ENCODE peak calls at places on chromosomes 13 and 19, in ten cellular contexts. One of them, this sample, is unnamed.

GRCh38 chr19:38061294-38061693 is 154.3 kb downstream of the SIPA1L3 start:
- DNase-seq in breast epithelium: no peak
- DNase-seq in iPS DF 6.9: no peak
- DNase-seq in heart right ventricle: no peak
- DNase-seq in CD8-positive, alpha-beta memory T cell: no peak
- DNase-seq in SK-N-SH: no peak
- DNase-seq in CD4-positive, CD25-positive, alpha-beta regulatory T cell: no peak
- DNase-seq in CD4-positive, alpha-beta T cell: no peak
- DNase-seq in fibroblast of lung: peak; percentile 85
- DNase-seq in mammary epithelial cell: peak; percentile 42
- DNase-seq in this sample: no peak

GRCh38 chr19:17553256-17553655 is 2.2 kb upstream of the COLGALT1 start:
- DNase-seq in breast epithelium: peak; percentile 52
- DNase-seq in iPS DF 6.9: no peak
- DNase-seq in heart right ventricle: peak; percentile 93
- DNase-seq in CD8-positive, alpha-beta memory T cell: no peak
- DNase-seq in SK-N-SH: no peak
- DNase-seq in CD4-positive, CD25-positive, alpha-beta regulatory T cell: no peak
- DNase-seq in CD4-positive, alpha-beta T cell: no peak
- DNase-seq in fibroblast of lung: peak; percentile 92
- DNase-seq in mammary epithelial cell: peak; percentile 37
- DNase-seq in this sample: no peak

GRCh38 chr13:63025741-63026140 is 1610.1 kb upstream of the PCDH20 start:
- DNase-seq in breast epithelium: no peak
- DNase-seq in iPS DF 6.9: no peak
- DNase-seq in heart right ventricle: no peak
- DNase-seq in CD8-positive, alpha-beta memory T cell: no peak
- DNase-seq in SK-N-SH: no peak
- DNase-seq in CD4-positive, CD25-positive, alpha-beta regulatory T cell: no peak
- DNase-seq in CD4-positive, alpha-beta T cell: no peak
- DNase-seq in fibroblast of lung: no peak
- DNase-seq in mammary epithelial cell: no peak
- DNase-seq in this sample: no peak

GRCh38 chr13:20074956-20075355 is 85.9 kb downstream of the GJA3 start:
- DNase-seq in breast epithelium: no peak
- DNase-seq in iPS DF 6.9: no peak
- DNase-seq in heart right ventricle: no peak
- DNase-seq in CD8-positive, alpha-beta memory T cell: no peak
- DNase-seq in SK-N-SH: no peak
- DNase-seq in CD4-positive, CD25-positive, alpha-beta regulatory T cell: no peak
- DNase-seq in CD4-positive, alpha-beta T cell: no peak
- DNase-seq in fibroblast of lung: no peak
- DNase-seq in mammary epithelial cell: no peak
- DNase-seq in this sample: no peak

GRCh38 chr19:42078538-42079275 is 2.7 kb downstream of the ZNF574 start:
- DNase-seq in breast epithelium: no peak
- DNase-seq in iPS DF 6.9: no peak
- DNase-seq in heart right ventricle: no peak
- DNase-seq in CD8-positive, alpha-beta memory T cell: no peak
- DNase-seq in SK-N-SH: no peak
- DNase-seq in CD4-positive, CD25-positive, alpha-beta regulatory T cell: no peak
- DNase-seq in CD4-positive, alpha-beta T cell: no peak
- DNase-seq in fibroblast of lung: no peak
- DNase-seq in mammary epithelial cell: no peak
- DNase-seq in this sample: no peak

GRCh38 chr19:43524922-43525835 is 1.8 kb downstream of the ETHE1 start:
- DNase-seq in breast epithelium: peak; percentile 78
- DNase-seq in iPS DF 6.9: no peak
- DNase-seq in heart right ventricle: peak; percentile 25
- DNase-seq in CD8-positive, alpha-beta memory T cell: no peak
- DNase-seq in SK-N-SH: no peak
- DNase-seq in CD4-positive, CD25-positive, alpha-beta regulatory T cell: peak; percentile 58
- DNase-seq in CD4-positive, alpha-beta T cell: no peak
- DNase-seq in fibroblast of lung: peak; percentile 41
- DNase-seq in mammary epithelial cell: peak; percentile 85
- DNase-seq in this sample: peak; percentile 39

GRCh38 chr13:39417643-39418042 is 185.3 kb downstream of the LHFPL6 start:
- DNase-seq in breast epithelium: no peak
- DNase-seq in iPS DF 6.9: no peak
- DNase-seq in heart right ventricle: no peak
- DNase-seq in CD8-positive, alpha-beta memory T cell: no peak
- DNase-seq in SK-N-SH: no peak
- DNase-seq in CD4-positive, CD25-positive, alpha-beta regulatory T cell: no peak
- DNase-seq in CD4-positive, alpha-beta T cell: no peak
- DNase-seq in fibroblast of lung: peak; percentile 85
- DNase-seq in mammary epithelial cell: peak; percentile 21
- DNase-seq in this sample: no peak

GRCh38 chr13:111295896-111296295 is 24.5 kb upstream of the TEX29 start:
- DNase-seq in breast epithelium: no peak
- DNase-seq in iPS DF 6.9: no peak
- DNase-seq in heart right ventricle: no peak
- DNase-seq in CD8-positive, alpha-beta memory T cell: no peak
- DNase-seq in SK-N-SH: no peak
- DNase-seq in CD4-positive, CD25-positive, alpha-beta regulatory T cell: no peak
- DNase-seq in CD4-positive, alpha-beta T cell: no peak
- DNase-seq in fibroblast of lung: no peak
- DNase-seq in mammary epithelial cell: no peak
- DNase-seq in this sample: no peak

DNA sequence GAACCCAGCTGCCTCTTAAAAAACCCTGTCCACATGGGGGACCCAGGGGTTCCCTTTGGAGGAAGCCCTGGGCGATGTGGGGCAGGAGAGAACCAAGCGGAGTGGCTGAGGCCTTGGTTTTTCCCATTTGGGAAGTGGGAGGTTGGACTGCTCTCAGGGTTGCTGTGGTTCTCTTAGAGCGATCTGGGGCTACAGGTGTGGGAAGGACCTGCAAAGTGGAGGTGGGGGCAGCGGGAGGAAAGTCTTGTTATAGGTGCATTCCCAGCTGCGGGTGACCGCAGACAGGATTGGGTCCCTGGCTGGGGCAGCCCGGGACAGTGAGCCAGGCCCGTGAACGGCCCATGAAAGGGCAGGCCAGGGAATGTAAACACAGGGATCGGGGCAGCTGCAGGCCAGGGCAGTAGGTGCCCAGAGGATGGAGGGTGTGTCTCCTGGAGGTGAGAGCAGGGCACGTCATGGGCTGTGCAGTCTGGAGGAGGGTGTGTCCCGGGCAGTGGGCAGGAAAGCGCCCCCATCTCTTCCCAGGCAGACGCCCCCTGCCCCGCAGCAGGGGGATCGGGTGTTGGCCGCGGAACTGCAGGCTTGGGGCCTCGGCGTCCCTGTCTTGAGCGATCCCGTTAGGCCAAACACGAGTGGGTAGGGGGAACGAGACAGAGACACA is 767 bp downstream of the SLC25A23 start:
- DNase-seq in breast epithelium: no peak
- DNase-seq in iPS DF 6.9: no peak
- DNase-seq in heart right ventricle: no peak
- DNase-seq in CD8-positive, alpha-beta memory T cell: no peak
- DNase-seq in SK-N-SH: no peak
- DNase-seq in CD4-positive, CD25-positive, alpha-beta regulatory T cell: no peak
- DNase-seq in CD4-positive, alpha-beta T cell: no peak
- DNase-seq in fibroblast of lung: no peak
- DNase-seq in mammary epithelial cell: no peak
- DNase-seq in this sample: no peak
- H3K27ac ChIP-seq in breast epithelium: peak overlapping the region; percentile 57
- H3K27ac ChIP-seq in iPS DF 6.9: no peak overlapping the region
- H3K27ac ChIP-seq in heart right ventricle: no peak overlapping the region
- H3K27ac ChIP-seq in CD8-positive, alpha-beta memory T cell: peak overlapping the region; percentile 65
- H3K27ac ChIP-seq in SK-N-SH: no peak overlapping the region
- H3K27ac ChIP-seq in CD4-positive, CD25-positive, alpha-beta regulatory T cell: no peak overlapping the region
- H3K27ac ChIP-seq in CD4-positive, alpha-beta T cell: no peak overlapping the region
- H3K27ac ChIP-seq in fibroblast of lung: no peak overlapping the region
- H3K27ac ChIP-seq in mammary epithelial cell: no peak overlapping the region
- H3K27ac ChIP-seq in this sample: no peak overlapping the region

DNA sequence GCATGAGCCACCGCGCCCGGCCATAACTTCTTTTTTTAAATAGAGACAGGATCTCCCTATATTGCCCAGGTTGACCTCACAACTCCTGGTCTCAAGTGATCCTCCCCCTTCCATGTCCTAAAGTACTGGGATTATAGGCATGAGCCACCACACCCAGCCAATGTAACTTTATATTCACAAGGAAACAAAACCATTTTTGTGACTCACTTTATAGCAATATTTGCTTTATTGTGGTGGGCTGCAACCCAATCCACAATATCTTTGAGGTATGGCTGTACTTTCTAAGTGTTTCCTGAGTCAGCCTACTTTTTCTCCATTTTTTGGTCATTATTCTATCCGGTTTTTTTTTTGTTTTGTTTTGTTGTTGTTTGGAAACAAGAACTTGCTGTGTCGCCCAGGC is 7.9 kb upstream of the ZIM3 start:
- DNase-seq in breast epithelium: no peak
- DNase-seq in iPS DF 6.9: no peak
- DNase-seq in heart right ventricle: no peak
- DNase-seq in CD8-positive, alpha-beta memory T cell: no peak
- DNase-seq in SK-N-SH: no peak
- DNase-seq in CD4-positive, CD25-positive, alpha-beta regulatory T cell: no peak
- DNase-seq in CD4-positive, alpha-beta T cell: no peak
- DNase-seq in fibroblast of lung: no peak
- DNase-seq in mammary epithelial cell: no peak
- DNase-seq in this sample: no peak
- H3K9me3 ChIP-seq in breast epithelium: peaks cover 1% of the 10 kb centered on the region
- H3K9me3 ChIP-seq in iPS DF 6.9: peaks cover 7% of the 10 kb centered on the region
- H3K9me3 ChIP-seq in heart right ventricle: no peaks in the 10 kb centered on the region
- H3K9me3 ChIP-seq in CD8-positive, alpha-beta memory T cell: no peaks in the 10 kb centered on the region
- H3K9me3 ChIP-seq in SK-N-SH: no peaks in the 10 kb centered on the region
- H3K9me3 ChIP-seq in CD4-positive, CD25-positive, alpha-beta regulatory T cell: peaks cover 9% of the 10 kb centered on the region
- H3K9me3 ChIP-seq in CD4-positive, alpha-beta T cell: peaks cover 18% of the 10 kb centered on the region
- H3K9me3 ChIP-seq in fibroblast of lung: no peaks in the 10 kb centered on the region
- H3K9me3 ChIP-seq in mammary epithelial cell: peaks cover 5% of the 10 kb centered on the region
- H3K9me3 ChIP-seq in this sample: no peaks in the 10 kb centered on the region

GRCh38 chr19:45764487-45764886 is 4.6 kb downstream of the SIX5 start:
- DNase-seq in breast epithelium: no peak
- DNase-seq in iPS DF 6.9: no peak
- DNase-seq in heart right ventricle: no peak
- DNase-seq in CD8-positive, alpha-beta memory T cell: no peak
- DNase-seq in SK-N-SH: peak; percentile 36
- DNase-seq in CD4-positive, CD25-positive, alpha-beta regulatory T cell: no peak
- DNase-seq in CD4-positive, alpha-beta T cell: no peak
- DNase-seq in fibroblast of lung: no peak
- DNase-seq in mammary epithelial cell: no peak
- DNase-seq in this sample: no peak

GRCh38 chr19:45765365-45766292 is 3.4 kb downstream of the SIX5 start:
- DNase-seq in breast epithelium: no peak
- DNase-seq in iPS DF 6.9: no peak
- DNase-seq in heart right ventricle: peak; percentile 39
- DNase-seq in CD8-positive, alpha-beta memory T cell: no peak
- DNase-seq in SK-N-SH: peak; percentile 54
- DNase-seq in CD4-positive, CD25-positive, alpha-beta regulatory T cell: no peak
- DNase-seq in CD4-positive, alpha-beta T cell: no peak
- DNase-seq in fibroblast of lung: no peak
- DNase-seq in mammary epithelial cell: no peak
- DNase-seq in this sample: no peak

GRCh38 chr19:45766293-45766918 is 2.6 kb downstream of the SIX5 start:
- DNase-seq in breast epithelium: no peak
- DNase-seq in iPS DF 6.9: no peak
- DNase-seq in heart right ventricle: no peak
- DNase-seq in CD8-positive, alpha-beta memory T cell: no peak
- DNase-seq in SK-N-SH: peak; percentile 12
- DNase-seq in CD4-positive, CD25-positive, alpha-beta regulatory T cell: no peak
- DNase-seq in CD4-positive, alpha-beta T cell: no peak
- DNase-seq in fibroblast of lung: no peak
- DNase-seq in mammary epithelial cell: no peak
- DNase-seq in this sample: no peak

GRCh38 chr19:45763691-45764294 is 5.3 kb downstream of the SIX5 start:
- DNase-seq in breast epithelium: no peak
- DNase-seq in iPS DF 6.9: no peak
- DNase-seq in heart right ventricle: no peak
- DNase-seq in CD8-positive, alpha-beta memory T cell: no peak
- DNase-seq in SK-N-SH: peak; percentile 25
- DNase-seq in CD4-positive, CD25-positive, alpha-beta regulatory T cell: no peak
- DNase-seq in CD4-positive, alpha-beta T cell: no peak
- DNase-seq in fibroblast of lung: no peak
- DNase-seq in mammary epithelial cell: no peak
- DNase-seq in this sample: no peak

DNA sequence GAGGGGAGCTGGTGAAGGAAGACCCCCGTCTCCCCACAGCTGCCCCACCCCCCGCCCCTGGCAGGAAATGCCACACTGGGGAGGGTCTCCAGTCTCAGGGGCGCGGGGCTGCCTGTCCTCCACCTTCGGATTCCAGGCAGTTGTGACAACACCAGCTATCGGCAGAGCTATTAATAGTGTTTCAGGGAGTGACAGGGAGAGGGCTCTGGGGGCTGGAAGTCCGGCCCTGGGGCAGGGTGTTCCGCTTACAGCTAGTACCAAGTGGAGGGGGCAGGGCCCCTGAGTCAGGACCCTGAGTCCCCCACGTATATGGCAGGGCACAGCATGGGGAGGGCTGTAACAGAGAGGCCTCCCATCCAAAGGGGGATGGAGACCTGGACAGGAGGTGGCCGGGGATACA is 4.1 kb downstream of the SIX5 start:
- DNase-seq in breast epithelium: no peak
- DNase-seq in iPS DF 6.9: no peak
- DNase-seq in heart right ventricle: peak; percentile 61
- DNase-seq in CD8-positive, alpha-beta memory T cell: no peak
- DNase-seq in SK-N-SH: peak; percentile 28
- DNase-seq in CD4-positive, CD25-positive, alpha-beta regulatory T cell: no peak
- DNase-seq in CD4-positive, alpha-beta T cell: no peak
- DNase-seq in fibroblast of lung: no peak
- DNase-seq in mammary epithelial cell: no peak
- DNase-seq in this sample: no peak
- H3K27ac ChIP-seq in breast epithelium: peak overlapping the region; percentile 98
- H3K27ac ChIP-seq in iPS DF 6.9: no peak overlapping the region
- H3K27ac ChIP-seq in heart right ventricle: peak overlapping the region; percentile 96
- H3K27ac ChIP-seq in CD8-positive, alpha-beta memory T cell: no peak overlapping the region
- H3K27ac ChIP-seq in SK-N-SH: no peak overlapping the region
- H3K27ac ChIP-seq in CD4-positive, CD25-positive, alpha-beta regulatory T cell: no peak overlapping the region
- H3K27ac ChIP-seq in CD4-positive, alpha-beta T cell: no peak overlapping the region
- H3K27ac ChIP-seq in fibroblast of lung: no peak overlapping the region
- H3K27ac ChIP-seq in mammary epithelial cell: no peak overlapping the region
- H3K27ac ChIP-seq in this sample: no peak overlapping the region

GRCh38 chr19:27824108-27824507 is 1388.8 kb downstream of the UQCRFS1 start:
- DNase-seq in breast epithelium: no peak
- DNase-seq in iPS DF 6.9: no peak
- DNase-seq in heart right ventricle: no peak
- DNase-seq in CD8-positive, alpha-beta memory T cell: no peak
- DNase-seq in SK-N-SH: no peak
- DNase-seq in CD4-positive, CD25-positive, alpha-beta regulatory T cell: no peak
- DNase-seq in CD4-positive, alpha-beta T cell: no peak
- DNase-seq in fibroblast of lung: no peak
- DNase-seq in mammary epithelial cell: no peak
- DNase-seq in this sample: no peak

GRCh38 chr19:27822336-27822735 is 1390.6 kb downstream of the UQCRFS1 start:
- DNase-seq in breast epithelium: no peak
- DNase-seq in iPS DF 6.9: no peak
- DNase-seq in heart right ventricle: no peak
- DNase-seq in CD8-positive, alpha-beta memory T cell: no peak
- DNase-seq in SK-N-SH: no peak
- DNase-seq in CD4-positive, CD25-positive, alpha-beta regulatory T cell: no peak
- DNase-seq in CD4-positive, alpha-beta T cell: no peak
- DNase-seq in fibroblast of lung: peak; percentile 70
- DNase-seq in mammary epithelial cell: no peak
- DNase-seq in this sample: no peak

GRCh38 chr19:27815985-27816384 is 1397.0 kb downstream of the UQCRFS1 start:
- DNase-seq in breast epithelium: no peak
- DNase-seq in iPS DF 6.9: no peak
- DNase-seq in heart right ventricle: no peak
- DNase-seq in CD8-positive, alpha-beta memory T cell: no peak
- DNase-seq in SK-N-SH: no peak
- DNase-seq in CD4-positive, CD25-positive, alpha-beta regulatory T cell: no peak
- DNase-seq in CD4-positive, alpha-beta T cell: no peak
- DNase-seq in fibroblast of lung: no peak
- DNase-seq in mammary epithelial cell: no peak
- DNase-seq in this sample: no peak

DNA sequence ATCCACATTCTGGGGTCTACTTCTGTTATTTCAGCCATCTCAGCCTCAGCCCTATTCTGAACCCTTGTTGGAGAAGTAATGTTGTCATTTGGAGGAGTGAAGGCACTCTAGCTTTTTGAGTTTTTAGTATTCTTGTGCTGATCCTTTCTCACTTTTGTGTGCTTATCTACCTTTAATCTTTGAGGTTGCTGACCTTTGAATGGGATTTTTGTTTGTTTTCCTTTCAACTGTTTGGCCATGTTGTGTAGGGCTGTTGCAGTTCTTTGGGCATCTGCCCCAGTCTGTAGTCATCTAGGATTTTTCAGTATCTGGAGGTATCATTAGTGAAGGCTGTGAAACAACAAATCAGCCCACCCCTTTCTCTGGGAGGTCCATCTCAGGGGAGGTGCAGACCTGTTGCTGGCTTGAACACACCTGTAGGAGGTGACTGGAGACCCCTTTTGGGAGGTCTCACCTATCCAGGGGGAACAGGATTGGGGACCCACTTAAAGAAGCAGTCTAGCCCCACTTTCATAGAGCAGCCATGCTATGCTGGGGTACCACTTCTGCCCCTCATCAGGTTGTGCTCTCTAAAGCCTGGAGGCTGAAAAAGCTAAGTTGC is 1391.4 kb downstream of the UQCRFS1 start:
- DNase-seq in breast epithelium: no peak
- DNase-seq in iPS DF 6.9: no peak
- DNase-seq in heart right ventricle: no peak
- DNase-seq in CD8-positive, alpha-beta memory T cell: no peak
- DNase-seq in SK-N-SH: no peak
- DNase-seq in CD4-positive, CD25-positive, alpha-beta regulatory T cell: no peak
- DNase-seq in CD4-positive, alpha-beta T cell: no peak
- DNase-seq in fibroblast of lung: no peak
- DNase-seq in mammary epithelial cell: no peak
- DNase-seq in this sample: no peak
- H3K9me3 ChIP-seq in breast epithelium: no peaks in the 10 kb centered on the region
- H3K9me3 ChIP-seq in iPS DF 6.9: peaks cover 5% of the 10 kb centered on the region
- H3K9me3 ChIP-seq in heart right ventricle: no peaks in the 10 kb centered on the region
- H3K9me3 ChIP-seq in CD8-positive, alpha-beta memory T cell: no peaks in the 10 kb centered on the region
- H3K9me3 ChIP-seq in SK-N-SH: no peaks in the 10 kb centered on the region
- H3K9me3 ChIP-seq in CD4-positive, CD25-positive, alpha-beta regulatory T cell: peaks cover 4% of the 10 kb centered on the region
- H3K9me3 ChIP-seq in CD4-positive, alpha-beta T cell: peaks cover 7% of the 10 kb centered on the region
- H3K9me3 ChIP-seq in fibroblast of lung: no peaks in the 10 kb centered on the region
- H3K9me3 ChIP-seq in mammary epithelial cell: no peaks in the 10 kb centered on the region
- H3K9me3 ChIP-seq in this sample: peaks cover 5% of the 10 kb centered on the region